ENCODE peak calls at places on chromosome 18, in ten cellular contexts. K is sigmoid colon, G is AG10803, Z is LoVo, D is neuronal stem cell, R is GM12878, P is H54, I is HTR-8/SVneo, Y is naive B cell, X is fibroblast of lung. U is an unnamed sample.

GRCh38 chr18:57438669-57439616 is 3.8 kb downstream of the ONECUT2 start:
- DNase-seq in K (no peak), G (no peak), Z (no peak), D (peak), R (no peak), P (no peak), I (no peak), Y (no peak), X (no peak), U (no peak)

GRCh38 chr18:77022556-77022955 is 110.0 kb downstream of the MBP start:
- DNase-seq in K (no peak), G (no peak), Z (no peak), D (no peak), R (no peak), P (no peak), I (no peak), Y (no peak), X (no peak), U (no peak)

GRCh38 chr18:41973989-41974388 is 19.0 kb downstream of the PIK3C3 start:
- DNase-seq in K (no peak), G (no peak), Z (no peak), D (no peak), R (no peak), P (no peak), I (no peak), Y (no peak), X (no peak), U (no peak)

GRCh38 chr18:6648581-6648980 is 80.9 kb upstream of the ARHGAP28 start:
- DNase-seq in K (no peak), G (no peak), Z (no peak), D (no peak), R (no peak), P (no peak), I (no peak), Y (no peak), X (peak), U (peak)

GRCh38 chr18:70339915-70340314 is 51.1 kb downstream of the SOCS6 start:
- DNase-seq in K (no peak), G (no peak), Z (no peak), D (no peak), R (no peak), P (no peak), I (no peak), Y (no peak), X (no peak), U (no peak)

GRCh38 chr18:70029163-70029562 is 81.5 kb upstream of the CD226 start:
- DNase-seq in K (no peak), G (no peak), Z (no peak), D (no peak), R (no peak), P (no peak), I (no peak), Y (no peak), X (no peak), U (no peak)

GRCh38 chr18:11070593-11070992 is 78.8 kb downstream of the PIEZO2 start:
- DNase-seq in K (no peak), G (no peak), Z (no peak), D (no peak), R (no peak), P (no peak), I (no peak), Y (no peak), X (no peak), U (no peak)

GRCh38 chr18:33923980-33924379 is 300.7 kb downstream of the NOL4 start:
- DNase-seq in K (no peak), G (no peak), Z (no peak), D (no peak), R (no peak), P (no peak), I (no peak), Y (no peak), X (no peak), U (no peak)

GRCh38 chr18:79519751-79520472 is 124.2 kb downstream of the NFATC1 start:
- DNase-seq in K (no peak), G (no peak), Z (no peak), D (no peak), R (no peak), P (no peak), I (no peak), Y (peak), X (peak), U (peak)

GRCh38 chr18:29377346-29377745 is 1200.4 kb upstream of the CDH2 start:
- DNase-seq in K (no peak), G (no peak), Z (no peak), D (no peak), R (no peak), P (no peak), I (no peak), Y (no peak), X (no peak), U (no peak)

GRCh38 chr18:32548688-32549087 is 78.0 kb upstream of the GAREM1 start:
- DNase-seq in K (no peak), G (no peak), Z (no peak), D (peak), R (no peak), P (no peak), I (no peak), Y (no peak), X (no peak), U (no peak)

GRCh38 chr18:62883937-62884735 is 168.8 kb downstream of the PHLPP1 start:
- DNase-seq in K (no peak), G (no peak), Z (no peak), D (no peak), R (no peak), P (no peak), I (no peak), Y (no peak), X (no peak), U (no peak)

GRCh38 chr18:7568426-7568825 is 1.3 kb downstream of the PTPRM start:
- DNase-seq in K (peak), G (peak), Z (no peak), D (no peak), R (no peak), P (no peak), I (peak), Y (no peak), X (peak), U (peak)

GRCh38 chr18:76824754-76825153 is 2.4 kb downstream of the ZNF236 start:
- DNase-seq in K (peak), G (no peak), Z (no peak), D (no peak), R (no peak), P (no peak), I (no peak), Y (no peak), X (no peak), U (no peak)

GRCh38 chr18:3689091-3689490 is 239.1 kb downstream of the TGIF1 start:
- DNase-seq in K (no peak), G (no peak), Z (no peak), D (no peak), R (no peak), P (no peak), I (no peak), Y (no peak), X (no peak), U (no peak)

GRCh38 chr18:6406075-6406909 is 8.4 kb downstream of the L3MBTL4 start:
- DNase-seq in K (no peak), G (peak), Z (no peak), D (no peak), R (no peak), P (no peak), I (no peak), Y (no peak), X (peak), U (peak)

GRCh38 chr18:75545189-75545588 is 117.7 kb upstream of the SMIM21 start:
- DNase-seq in K (no peak), G (no peak), Z (no peak), D (no peak), R (no peak), P (no peak), I (no peak), Y (no peak), X (no peak), U (no peak)

GRCh38 chr18:28529644-28530043 is 352.7 kb upstream of the CDH2 start:
- DNase-seq in K (no peak), G (no peak), Z (no peak), D (no peak), R (no peak), P (no peak), I (no peak), Y (no peak), X (no peak), U (no peak)

GRCh38 chr18:69727912-69728572 is 219.6 kb downstream of the CD226 start:
- DNase-seq in K (no peak), G (no peak), Z (no peak), D (no peak), R (no peak), P (no peak), I (no peak), Y (no peak), X (no peak), U (no peak)

GRCh38 chr18:13984080-13984479 is 68.7 kb upstream of the MC2R start:
- DNase-seq in K (no peak), G (no peak), Z (no peak), D (no peak), R (no peak), P (no peak), I (no peak), Y (no peak), X (no peak), U (no peak)

GRCh38 chr18:71665131-71665530 is 879.0 kb downstream of the CBLN2 start:
- DNase-seq in K (no peak), G (no peak), Z (no peak), D (no peak), R (no peak), P (peak), I (no peak), Y (no peak), X (peak), U (no peak)

U was measured in IMR-90.